ENCODE peak calls at places on chromosome 14, in five cellular contexts. G is suprapubic skin, I is AG04450, Q is IMR-90, C is pancreas. M is an unnamed sample.
A peak's percentile ranks its signal among the peaks of the same experiment; 100 is the strongest.

GRCh38 chr14:34113991-34114390 is 163.1 kb upstream of the EGLN3 start:
- DNase-seq in I (no peak), G (no peak), C (no peak), Q (no peak), M (no peak)

GRCh38 chr14:73467377-73467776 is 9.0 kb upstream of the NUMB start:
- DNase-seq in G (no peak), Q (peak; percentile 59), I (no peak), C (no peak), M (no peak)

GRCh38 chr14:92880851-92881250 is 42.1 kb upstream of the CHGA start:
- DNase-seq in G (no peak), C (no peak), Q (peak; percentile 2), I (no peak), M (no peak)

GRCh38 chr14:67583711-67584644 is 16.1 kb downstream of the PIGH start:
- DNase-seq in Q (peak; percentile 52), I (no peak), G (no peak), C (no peak), M (no peak)

GRCh38 chr14:92728781-92729364 is 19.6 kb downstream of the LGMN start:
- DNase-seq in G (no peak), C (no peak), I (no peak), Q (peak; percentile 31), M (no peak)

GRCh38 chr14:48350971-48351370 is 675.6 kb upstream of the MDGA2 start:
- DNase-seq in C (no peak), G (no peak), Q (peak; percentile 66), I (no peak), M (no peak)

GRCh38 chr14:89065879-89066278 is 241.4 kb downstream of the TTC8 start:
- DNase-seq in G (no peak), I (no peak), C (no peak), Q (no peak), M (no peak)

GRCh38 chr14:75443203-75443969 is 15.6 kb downstream of the JDP2 start:
- DNase-seq in G (no peak), I (no peak), Q (no peak), C (no peak), M (no peak)

GRCh38 chr14:94021001-94021400 is 5.1 kb upstream of the OTUB2 start:
- DNase-seq in G (no peak), Q (peak; percentile 11), C (no peak), I (no peak), M (no peak)

GRCh38 chr14:75198291-75198933 is 22.0 kb upstream of the TMED10 start:
- DNase-seq in I (no peak), Q (no peak), G (no peak), C (peak; percentile 86), M (peak; percentile 78)

GRCh38 chr14:20418501-20418909 is 5.2 kb upstream of the TEP1 start:
- DNase-seq in Q (no peak), I (no peak), C (no peak), G (no peak), M (no peak)

GRCh38 chr14:35932659-35933159 is 106.6 kb downstream of the BRMS1L start:
- DNase-seq in I (no peak), G (no peak), C (no peak), Q (no peak), M (no peak)

GRCh38 chr14:63727231-63727735 is 582 bp downstream of the SGPP1 start:
- DNase-seq in C (peak; percentile 81), G (no peak), Q (peak; percentile 46), I (peak; percentile 2), M (peak; percentile 78)

GRCh38 chr14:89589400-89590128 is 172.5 kb upstream of the FOXN3 start:
- DNase-seq in I (no peak), G (no peak), Q (no peak), C (no peak), M (no peak)

GRCh38 chr14:64235652-64236640 is 58.2 kb downstream of the ESR2 start:
- DNase-seq in I (no peak), G (no peak), Q (no peak), C (no peak), M (no peak)

GRCh38 chr14:105211086-105211757 is 30.1 kb upstream of the NUDT14 start:
- DNase-seq in G (no peak), C (peak; percentile 72), Q (no peak), I (no peak), M (no peak)

GRCh38 chr14:74568896-74569295 is 43.1 kb downstream of the LTBP2 start:
- DNase-seq in I (no peak), G (no peak), Q (no peak), C (no peak), M (no peak)

GRCh38 chr14:72745546-72745945 is 148.4 kb downstream of the DPF3 start:
- DNase-seq in I (peak; percentile 65), Q (peak; percentile 89), G (no peak), C (no peak), M (no peak)

GRCh38 chr14:56374421-56374820 is 205.2 kb upstream of the TMEM260 start:
- DNase-seq in Q (no peak), C (no peak), I (no peak), G (no peak), M (no peak)

GRCh38 chr14:56378474-56378873 is 201.1 kb upstream of the TMEM260 start:
- DNase-seq in G (no peak), I (peak; percentile 6), C (no peak), Q (peak; percentile 82), M (no peak)

GRCh38 chr14:56379956-56380355 is 199.6 kb upstream of the TMEM260 start:
- DNase-seq in G (no peak), C (no peak), I (no peak), Q (no peak), M (no peak)

DNA sequence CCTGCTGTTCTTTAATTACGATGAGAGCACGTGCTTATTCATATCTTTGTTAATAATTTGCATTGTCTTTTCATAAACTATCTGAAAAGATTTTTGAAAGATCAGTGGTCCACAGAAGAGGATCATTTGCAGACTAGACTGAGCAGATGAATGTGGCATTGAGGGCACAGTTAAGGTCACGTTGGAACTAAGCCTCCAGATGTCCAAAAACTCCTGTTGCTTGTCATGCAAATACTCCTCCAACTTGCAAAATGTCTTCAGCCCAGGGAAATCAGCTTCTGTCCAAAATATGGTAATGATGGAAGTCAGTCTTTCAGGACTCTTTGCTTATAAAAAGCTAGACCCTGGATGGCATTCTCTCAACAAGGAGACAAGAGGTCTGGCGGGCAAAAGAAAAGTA is 201.6 kb upstream of the TMEM260 start:
- DNase-seq in G (no peak), C (no peak), I (no peak), Q (peak; percentile 3), M (no peak)
- H3K4me3 ChIP-seq in G (no peak overlapping the region), C (no peak overlapping the region), I (no peak overlapping the region), Q (no peak overlapping the region), M (peak overlapping the region; percentile 38)

GRCh38 chr14:103090481-103091020 is 4.0 kb upstream of the EXOC3L4 start:
- DNase-seq in Q (no peak), I (no peak), C (peak; percentile 56), G (no peak), M (no peak)

GRCh38 chr14:103089386-103090335 is 4.9 kb upstream of the EXOC3L4 start:
- DNase-seq in C (peak; percentile 74), Q (no peak), I (no peak), G (no peak), M (no peak)

GRCh38 chr14:103088921-103089320 is 4.9 kb downstream of the LBHD2 start:
- DNase-seq in G (no peak), C (peak; percentile 59), Q (no peak), I (no peak), M (no peak)

GRCh38 chr14:103091883-103092222 is 2.7 kb upstream of the EXOC3L4 start:
- DNase-seq in G (no peak), Q (no peak), I (no peak), C (no peak), M (no peak)

DNA sequence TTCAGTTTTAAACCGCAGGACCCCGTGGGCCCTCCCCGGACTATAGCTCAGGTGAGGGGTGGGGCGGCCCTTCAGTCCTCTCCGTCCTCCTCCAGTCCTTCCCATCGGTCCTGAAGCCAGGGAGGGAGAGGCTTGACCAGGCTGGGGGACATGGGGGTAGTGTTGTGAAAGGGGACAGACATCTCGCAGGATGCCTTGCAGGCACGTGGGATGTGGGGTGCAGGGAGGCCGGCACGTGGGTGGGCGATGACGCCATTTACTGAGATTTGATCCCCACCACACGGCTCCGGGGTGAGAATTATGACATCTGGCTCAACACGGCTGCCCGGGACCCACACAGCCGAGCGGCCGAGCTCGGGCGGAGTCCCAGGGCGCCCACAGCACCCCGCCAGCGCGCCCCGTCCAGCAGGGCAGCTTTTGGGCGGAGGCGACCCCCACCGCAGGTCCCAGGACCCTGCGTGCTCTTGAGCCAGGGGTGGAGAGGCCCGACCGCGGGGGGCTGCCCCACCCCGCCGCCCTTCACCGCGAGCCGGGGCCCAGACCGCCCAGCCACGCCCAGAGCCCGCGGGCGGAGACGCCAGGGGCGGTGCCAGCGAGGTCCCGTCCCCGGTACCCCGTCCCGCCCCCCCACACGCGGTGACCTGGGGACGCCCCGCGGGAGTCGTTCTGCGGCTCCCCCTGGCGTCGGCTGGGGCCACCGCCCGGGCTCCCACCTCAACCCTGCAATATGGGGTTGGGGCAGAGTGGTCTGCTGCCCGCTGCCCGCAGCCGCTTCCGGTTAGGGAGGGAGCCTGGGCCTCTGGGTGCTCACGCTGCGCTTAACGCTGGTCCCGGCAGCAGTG is 3.3 kb upstream of the EXOC3L4 start:
- DNase-seq in I (no peak), C (peak; percentile 85), G (no peak), Q (peak; percentile 47), M (no peak)
- H3K4me3 ChIP-seq in I (peak overlapping the region; percentile 43), C (peak overlapping the region; percentile 56), G (peak overlapping the region; percentile 51), Q (peak overlapping the region; percentile 37), M (peak overlapping the region; percentile 73)

GRCh38 chr14:95138876-95139275 is 18.5 kb downstream of the DICER1 start:
- DNase-seq in I (no peak), Q (peak; percentile 18), C (no peak), G (no peak), M (no peak)

GRCh38 chr14:95137164-95137803 is 20.0 kb downstream of the DICER1 start:
- DNase-seq in C (no peak), I (no peak), G (no peak), Q (no peak), M (no peak)

GRCh38 chr14:95136631-95137030 is 20.7 kb downstream of the DICER1 start:
- DNase-seq in Q (peak; percentile 23), C (no peak), I (no peak), G (no peak), M (no peak)

GRCh38 chr14:95140060-95140858 is 17.1 kb downstream of the DICER1 start:
- DNase-seq in Q (peak; percentile 58), G (no peak), C (no peak), I (no peak), M (no peak)

DNA sequence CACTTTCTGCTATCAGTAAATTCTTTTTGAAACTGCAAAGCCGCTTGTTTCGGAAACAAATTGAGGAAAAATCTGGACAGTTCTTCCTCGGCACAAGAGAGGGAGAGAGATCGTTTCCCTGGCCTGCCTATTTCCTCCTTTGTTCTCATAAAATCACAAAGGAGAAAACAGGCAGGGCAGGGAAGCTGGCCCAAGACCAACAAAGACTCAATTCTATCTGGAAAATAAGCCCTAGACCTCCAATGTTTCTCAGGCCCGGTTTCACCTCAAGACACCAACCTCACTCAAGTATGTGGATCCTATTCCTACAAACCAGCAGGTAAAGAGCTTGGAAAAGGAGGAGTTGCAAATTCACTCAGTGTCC is 19.5 kb downstream of the DICER1 start:
- DNase-seq in C (no peak), G (no peak), Q (no peak), I (no peak), M (no peak)
- H3K4me3 ChIP-seq in C (no peak overlapping the region), G (no peak overlapping the region), Q (no peak overlapping the region), I (no peak overlapping the region), M (no peak overlapping the region)

DNA sequence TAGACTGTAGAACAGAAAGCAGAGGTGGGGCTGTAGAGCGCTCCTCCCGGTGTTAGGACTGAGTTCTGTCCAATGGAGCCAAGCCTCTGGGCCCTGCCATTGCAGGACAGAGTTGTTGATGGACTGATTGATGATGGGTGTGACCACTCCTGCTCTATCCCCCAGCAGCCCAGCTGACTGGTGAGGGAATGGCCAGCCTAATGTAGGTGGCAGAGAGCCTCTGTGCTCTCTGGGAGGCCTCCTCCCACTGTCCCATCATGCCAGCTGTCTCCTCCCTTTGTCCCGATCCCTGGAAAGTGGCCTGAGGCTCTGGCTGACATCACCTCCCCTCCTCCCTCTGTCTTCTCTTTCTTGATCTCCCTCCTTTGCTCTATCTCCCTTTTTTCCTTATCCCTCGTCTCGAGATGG is 804 bp downstream of the EFS start:
- DNase-seq in I (no peak), G (no peak), Q (no peak), C (no peak), M (peak; percentile 82)
- H3K4me3 ChIP-seq in I (peak overlapping the region; percentile 69), G (peak overlapping the region; percentile 66), Q (peak overlapping the region; percentile 55), C (no peak overlapping the region), M (peak overlapping the region; percentile 85)